ENCODE peak calls at places on chromosomes 16 and 17, in six cellular contexts. V is GM23338, G is K562, T is GM12878, M is SK-N-SH, Q is H1. K is an unnamed sample. For H3K79me2, the result is how much of the 10 kb centered on the place peaks cover.

GRCh38 chr17:41967141-41967920 is 736 bp downstream of the CNP start:
- DNase-seq in V (peak), G (peak), T (no peak), M (peak), Q (peak), K (no peak)

GRCh38 chr17:36617773-36618172 is 16.4 kb downstream of the MRM1 start:
- DNase-seq in V (no peak), G (no peak), T (no peak), M (no peak), Q (no peak), K (no peak)

GRCh38 chr17:59330314-59330942 is 1.0 kb upstream of the YPEL2 start:
- DNase-seq in V (peak), G (peak), T (no peak), M (no peak), Q (no peak), K (peak)

GRCh38 chr17:35241520-35241919 is 1.4 kb upstream of the SLFN5 start:
- DNase-seq in V (peak), G (no peak), T (no peak), M (no peak), Q (no peak), K (no peak)

GRCh38 chr16:55488306-55488705 is 9.3 kb downstream of the MMP2 start:
- DNase-seq in V (no peak), G (no peak), T (no peak), M (no peak), Q (no peak), K (peak)

GRCh38 chr16:88472042-88472441 is 19.0 kb downstream of the ZFPM1 start:
- DNase-seq in V (no peak), G (no peak), T (no peak), M (no peak), Q (no peak), K (no peak)

GRCh38 chr16:8583199-8583598 is 7.1 kb downstream of the TMEM114 start:
- DNase-seq in V (no peak), G (no peak), T (no peak), M (no peak), Q (no peak), K (no peak)

GRCh38 chr16:12794486-12795399 is 8.9 kb downstream of the CPPED1 start:
- DNase-seq in V (peak), G (peak), T (no peak), M (no peak), Q (no peak), K (no peak)

GRCh38 chr17:72125226-72125651 is 4.4 kb downstream of the SOX9 start:
- DNase-seq in V (no peak), G (no peak), T (no peak), M (peak), Q (no peak), K (no peak)

GRCh38 chr17:28001149-28001548 is 41.3 kb upstream of the NLK start:
- DNase-seq in V (no peak), G (no peak), T (no peak), M (no peak), Q (no peak), K (no peak)

GRCh38 chr16:2042666-2043295 is 4.9 kb downstream of the NTHL1 start:
- DNase-seq in V (no peak), G (peak), T (no peak), M (no peak), Q (no peak), K (no peak)

GRCh38 chr16:24094660-24095059 is 161.5 kb upstream of the CACNG3 start:
- DNase-seq in V (no peak), G (no peak), T (no peak), M (no peak), Q (no peak), K (no peak)

GRCh38 chr17:82627405-82627804 is 20.8 kb downstream of the WDR45B start:
- DNase-seq in V (no peak), G (no peak), T (no peak), M (no peak), Q (no peak), K (no peak)

GRCh38 chr17:55772086-55772485 is 21.2 kb downstream of the PCTP start:
- DNase-seq in V (no peak), G (no peak), T (no peak), M (no peak), Q (no peak), K (no peak)

GRCh38 chr17:54945671-54946070 is 22.8 kb downstream of the COX11 start:
- DNase-seq in V (no peak), G (no peak), T (no peak), M (no peak), Q (no peak), K (no peak)

GRCh38 chr17:28735242-28735722 is 6.7 kb downstream of the NEK8 start:
- DNase-seq in V (no peak), G (peak), T (no peak), M (no peak), Q (no peak), K (no peak)

GRCh38 chr17:48542114-48542955 is 2.6 kb downstream of the HOXB2 start:
- DNase-seq in V (peak), G (peak), T (no peak), M (no peak), Q (no peak), K (peak)

GRCh38 chr17:80101946-80102706 is 745 bp downstream of the GAA start:
- DNase-seq in V (peak), G (peak), T (no peak), M (peak), Q (no peak), K (peak)

GRCh38 chr17:77507116-77507885 is 366.5 kb downstream of the SEC14L1 start:
- DNase-seq in V (peak), G (no peak), T (no peak), M (peak), Q (no peak), K (no peak)

GRCh38 chr17:20059728-20060188 is 50.6 kb downstream of the SPECC1 start:
- DNase-seq in V (no peak), G (peak), T (peak), M (no peak), Q (no peak), K (no peak)

GRCh38 chr17:20068445-20068844 is 59.3 kb downstream of the SPECC1 start:
- DNase-seq in V (no peak), G (no peak), T (no peak), M (no peak), Q (no peak), K (no peak)

GRCh38 chr17:20066253-20066652 is 57.1 kb downstream of the SPECC1 start:
- DNase-seq in V (no peak), G (no peak), T (no peak), M (no peak), Q (no peak), K (no peak)

GRCh38 chr17:20063665-20064648 is 54.8 kb downstream of the SPECC1 start:
- DNase-seq in V (peak), G (no peak), T (peak), M (no peak), Q (no peak), K (no peak)
- TF ChIP-seq POLR2AphosphoS5 in V (no peak), G (no peak), T (no peak), M (no peak), Q (no peak), K (no peak)

GRCh38 chr17:74354561-74354960 is 7.1 kb downstream of the BTBD17 start:
- DNase-seq in V (no peak), G (no peak), T (no peak), M (no peak), Q (no peak), K (no peak)
- H3K79me2 ChIP-seq in V (under half), G (under half), T (under half), M (under half), Q (under half), K (under half)

GRCh38 chr17:45584092-45585036 is 93.8 kb upstream of the PLEKHM1 start:
- DNase-seq in V (peak), G (peak), T (no peak), M (peak), Q (peak), K (peak)
- TF ChIP-seq POLR2AphosphoS5 in V (no peak), G (no peak), T (peak), M (peak), Q (peak), K (peak)

GRCh38 chr17:29760279-29760721 is 137.6 kb upstream of the CORO6 start:
- DNase-seq in V (peak), G (no peak), T (peak), M (no peak), Q (no peak), K (peak)
- H3K79me2 ChIP-seq in V (under half), G (under half), T (half or more), M (under half), Q (under half), K (under half)